ENCODE peak calls at places on chromosome 17, in nine cellular contexts. W is naive thymus-derived CD8-positive, alpha-beta T cell; B is NT2/D1; T is lower lobe of right lung; Q is left ventricle myocardium inferior; C is NCI-H1092 treated with DMSO at 0.1 percent for 48 hours; X is thoracic aorta; R is left colon; F is stimulated activated CD4-positive, alpha-beta T cell treated with anti-CD3 and anti-CD28 coated beads, Interleukin-1b, Interleukin-23, amount 100 ng/mL, for 48 hours. M is an unnamed sample.

GRCh38 chr17:17402558-17402957 is 74.2 kb upstream of the MED9 start:
- DNase-seq in W (no peak), B (no peak), T (no peak), Q (no peak), C (no peak), X (no peak), R (no peak), F (no peak), M (no peak)

GRCh38 chr17:73091770-73092517 is 544 bp downstream of the SLC39A11 start:
- DNase-seq in W (no peak), B (peak), T (peak), Q (peak), C (no peak), X (no peak), R (peak), F (no peak), M (peak)

GRCh38 chr17:2989855-2990254 is 73.6 kb downstream of the OR1D5 start:
- DNase-seq in W (no peak), B (no peak), T (no peak), Q (no peak), C (no peak), X (no peak), R (no peak), F (no peak), M (no peak)

GRCh38 chr17:44792276-44792675 is 33.5 kb downstream of the ADAM11 start:
- DNase-seq in W (no peak), B (no peak), T (no peak), Q (no peak), C (no peak), X (no peak), R (no peak), F (no peak), M (peak)

GRCh38 chr17:45814622-45815606 is 29.8 kb upstream of the SPPL2C start:
- DNase-seq in W (no peak), B (no peak), T (no peak), Q (no peak), C (peak), X (no peak), R (no peak), F (no peak), M (no peak)

GRCh38 chr17:82173351-82174041 is 39.1 kb downstream of the CCDC57 start:
- DNase-seq in W (peak), B (no peak), T (no peak), Q (no peak), C (no peak), X (no peak), R (no peak), F (no peak), M (no peak)

GRCh38 chr17:45828171-45829133 is 16.2 kb upstream of the SPPL2C start:
- DNase-seq in W (no peak), B (no peak), T (no peak), Q (no peak), C (no peak), X (no peak), R (no peak), F (no peak), M (no peak)

GRCh38 chr17:39001703-39002637 is 34.8 kb upstream of the FBXO47 start:
- DNase-seq in W (no peak), B (no peak), T (peak), Q (peak), C (no peak), X (peak), R (peak), F (no peak), M (peak)

GRCh38 chr17:82287849-82288601 is 14.5 kb upstream of the CSNK1D start:
- DNase-seq in W (no peak), B (no peak), T (peak), Q (peak), C (no peak), X (no peak), R (peak), F (no peak), M (peak)

M was measured in cardiac fibroblast.